ENCODE peak calls at places on chromosome 6, in five cellular contexts. Y is NB4, G is B cell, O is prostate gland, E is neural crest cell. W is an unnamed sample.

GRCh38 chr6:29974901-29975560 is 32.7 kb downstream of the HLA-A start:
- DNase-seq in Y (peak), G (peak), O (no peak), E (no peak), W (peak)

GRCh38 chr6:119834418-119834817 is 484.9 kb upstream of the MAN1A1 start:
- DNase-seq in Y (no peak), G (no peak), O (no peak), E (no peak), W (no peak)

GRCh38 chr6:81735756-81736380 is 16.6 kb downstream of the TENT5A start:
- DNase-seq in Y (no peak), G (no peak), O (no peak), E (no peak), W (no peak)

GRCh38 chr6:129346964-129347363 is 363.0 kb downstream of the ARHGAP18 start:
- DNase-seq in Y (no peak), G (no peak), O (no peak), E (no peak), W (no peak)

GRCh38 chr6:45049188-45049843 is 278.8 kb upstream of the RUNX2 start:
- DNase-seq in Y (peak), G (peak), O (no peak), E (no peak), W (no peak)

GRCh38 chr6:5142915-5143314 is 57.8 kb downstream of the PPP1R3G start:
- DNase-seq in Y (peak), G (no peak), O (no peak), E (no peak), W (no peak)

GRCh38 chr6:4936681-4937041 is 67.2 kb downstream of the RPP40 start:
- DNase-seq in Y (peak), G (peak), O (no peak), E (no peak), W (no peak)

GRCh38 chr6:114085206-114085605 is 114.3 kb upstream of the HDAC2 start:
- DNase-seq in Y (no peak), G (no peak), O (no peak), E (no peak), W (no peak)

GRCh38 chr6:170125447-170126300 is 165.2 kb downstream of the DLL1 start:
- DNase-seq in Y (no peak), G (no peak), O (no peak), E (no peak), W (no peak)

GRCh38 chr6:50655848-50656453 is 57.4 kb upstream of the TFAP2D start:
- DNase-seq in Y (peak), G (no peak), O (no peak), E (no peak), W (peak)

GRCh38 chr6:2375443-2375842 is 130.0 kb upstream of the GMDS start:
- DNase-seq in Y (no peak), G (no peak), O (no peak), E (no peak), W (no peak)

GRCh38 chr6:30013296-30013922 is 47.7 kb upstream of the POLR1H start:
- DNase-seq in Y (peak), G (peak), O (no peak), E (peak), W (no peak)

GRCh38 chr6:13314806-13315205 is 13.5 kb downstream of the TBC1D7 start:
- DNase-seq in Y (no peak), G (no peak), O (no peak), E (no peak), W (no peak)

GRCh38 chr6:96468281-96468680 is 53.3 kb upstream of the UFL1 start:
- DNase-seq in Y (no peak), G (no peak), O (no peak), E (no peak), W (no peak)

GRCh38 chr6:96468681-96469224 is 52.9 kb upstream of the UFL1 start:
- DNase-seq in Y (peak), G (no peak), O (no peak), E (no peak), W (no peak)

GRCh38 chr6:96467814-96468213 is 53.8 kb upstream of the UFL1 start:
- DNase-seq in Y (no peak), G (no peak), O (no peak), E (no peak), W (no peak)

GRCh38 chr6:96466149-96466863 is 55.3 kb upstream of the UFL1 start:
- DNase-seq in Y (no peak), G (no peak), O (no peak), E (no peak), W (no peak)

GRCh38 chr6:96465321-96465903 is 56.2 kb upstream of the UFL1 start:
- DNase-seq in Y (peak), G (no peak), O (no peak), E (no peak), W (no peak)
- TF ChIP-seq CTCF in Y (no peak), G (no peak), O (no peak), E (no peak), W (no peak)

GRCh38 chr6:52663935-52664184 is 7.1 kb upstream of the TMEM14A start:
- DNase-seq in Y (no peak), G (no peak), O (no peak), E (no peak), W (no peak)
- TF ChIP-seq CTCF in Y (no peak), G (peak), O (no peak), E (peak), W (no peak)

GRCh38 chr6:134676307-134677281 is 273.3 kb downstream of the ALDH8A1 start:
- DNase-seq in Y (peak), G (no peak), O (no peak), E (no peak), W (no peak)
- TF ChIP-seq CTCF in Y (no peak), G (no peak), O (no peak), E (no peak), W (no peak)

DNA sequence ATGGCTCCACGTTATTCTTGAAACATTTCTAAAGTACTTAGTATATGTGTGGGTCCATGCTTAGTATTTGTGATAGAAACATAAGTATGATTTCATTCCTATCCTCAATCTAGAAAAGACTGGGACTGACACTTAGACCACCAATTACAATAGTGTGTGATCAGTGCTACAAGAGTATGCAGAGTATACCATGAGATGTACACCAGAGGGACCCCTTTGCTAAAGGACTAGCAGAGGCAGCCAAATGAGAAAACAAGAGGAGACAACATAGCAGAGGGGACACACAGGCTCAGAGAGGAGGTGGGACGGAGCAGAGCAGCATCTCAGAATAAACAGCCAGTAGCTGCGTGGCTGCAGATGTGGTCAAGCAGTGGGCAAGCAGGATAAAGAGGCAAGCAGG is 21.0 kb downstream of the RMND1 start:
- DNase-seq in Y (peak), G (no peak), O (no peak), E (no peak), W (no peak)
- TF ChIP-seq CTCF in Y (peak), G (no peak), O (no peak), E (peak), W (no peak)

GRCh38 chr6:157613011-157613522 is 210.0 kb upstream of the SNX9 start:
- DNase-seq in Y (peak), G (no peak), O (no peak), E (no peak), W (no peak)

GRCh38 chr6:157614026-157614484 is 209.0 kb upstream of the SNX9 start:
- DNase-seq in Y (peak), G (peak), O (no peak), E (no peak), W (no peak)

GRCh38 chr6:157615951-157616350 is 207.1 kb upstream of the SNX9 start:
- DNase-seq in Y (no peak), G (no peak), O (no peak), E (no peak), W (no peak)

GRCh38 chr6:157611406-157611805 is 211.6 kb upstream of the SNX9 start:
- DNase-seq in Y (no peak), G (no peak), O (no peak), E (no peak), W (no peak)

DNA sequence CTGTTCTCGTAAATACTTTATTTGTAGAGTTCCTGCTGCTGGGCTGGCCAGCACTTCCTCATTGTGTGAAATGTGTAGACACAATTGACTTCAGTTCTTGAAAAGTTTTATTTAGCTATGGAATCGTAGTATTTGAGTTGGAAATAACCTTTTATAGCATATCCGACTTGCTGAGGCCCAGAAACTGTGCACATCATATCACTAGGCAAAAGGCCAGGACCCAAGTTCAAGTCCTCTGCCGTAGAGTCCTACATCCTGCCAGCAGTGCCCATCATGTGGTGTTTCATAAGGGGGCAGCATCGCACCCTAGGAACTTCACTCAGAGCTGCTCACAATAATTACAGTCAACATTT is 207.7 kb upstream of the SNX9 start:
- DNase-seq in Y (peak), G (peak), O (no peak), E (no peak), W (no peak)
- TF ChIP-seq CTCF in Y (peak), G (no peak), O (no peak), E (no peak), W (no peak)

GRCh38 chr6:154614101-154614500 is 103.6 kb upstream of the CNKSR3 start:
- DNase-seq in Y (no peak), G (no peak), O (no peak), E (no peak), W (no peak)

GRCh38 chr6:154614641-154615040 is 104.2 kb upstream of the CNKSR3 start:
- DNase-seq in Y (no peak), G (no peak), O (no peak), E (no peak), W (no peak)

GRCh38 chr6:154613137-154613676 is 102.7 kb upstream of the CNKSR3 start:
- DNase-seq in Y (peak), G (no peak), O (no peak), E (no peak), W (no peak)

GRCh38 chr6:154617175-154617574 is 106.7 kb upstream of the CNKSR3 start:
- DNase-seq in Y (no peak), G (no peak), O (no peak), E (no peak), W (no peak)

DNA sequence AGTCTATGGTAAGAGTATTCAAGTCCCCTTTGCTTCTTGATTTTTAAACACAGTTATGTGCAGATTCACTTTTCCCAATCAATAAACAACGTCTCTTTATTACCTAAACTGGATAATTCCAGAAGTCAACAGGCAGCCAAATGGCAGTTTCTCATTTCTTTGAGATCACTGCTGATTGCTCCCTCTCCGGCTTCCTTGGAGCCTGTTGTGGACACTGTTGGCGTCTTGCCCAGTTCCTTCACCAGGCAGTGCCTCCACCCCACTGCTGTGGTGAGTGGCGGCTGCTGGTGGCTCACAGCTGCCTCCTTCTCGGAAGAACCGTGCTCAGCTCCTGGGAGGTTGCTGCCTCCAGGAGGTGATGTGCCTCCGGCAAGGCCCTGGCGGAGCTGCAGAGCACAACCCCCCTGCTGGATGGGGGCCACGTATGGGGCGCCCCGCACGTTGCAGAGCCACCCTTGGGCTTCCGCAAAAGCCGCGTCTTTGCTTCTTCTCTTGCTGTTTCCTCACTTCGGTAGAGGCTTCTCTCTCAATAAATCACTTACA is 105.1 kb upstream of the CNKSR3 start:
- DNase-seq in Y (peak), G (no peak), O (peak), E (no peak), W (no peak)
- TF ChIP-seq CTCF in Y (no peak), G (no peak), O (no peak), E (no peak), W (no peak)

GRCh38 chr6:15464211-15464725 is 198.6 kb downstream of the DTNBP1 start:
- DNase-seq in Y (peak), G (peak), O (no peak), E (no peak), W (peak)
- TF ChIP-seq CTCF in Y (peak), G (peak), O (peak), E (peak), W (peak)

DNA sequence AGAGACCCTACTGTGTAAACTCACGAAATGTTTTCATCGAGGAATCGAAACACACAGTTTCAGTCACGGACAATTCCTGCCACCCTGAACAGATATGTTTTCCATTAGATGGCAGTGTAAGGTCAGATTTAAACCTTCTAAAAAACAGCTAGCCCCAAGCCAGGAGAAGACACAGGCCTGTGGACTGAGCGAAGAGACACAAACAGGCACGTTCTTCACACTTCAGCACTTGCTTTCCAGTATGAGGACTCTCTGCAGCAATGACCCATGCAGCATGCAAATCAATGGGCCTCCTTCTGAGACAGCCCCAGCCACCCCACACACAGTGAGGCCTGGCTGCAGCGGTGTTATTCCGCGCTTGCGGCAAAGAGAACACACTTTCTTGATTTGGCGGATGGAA is 31.9 kb downstream of the HUS1B start:
- DNase-seq in Y (peak), G (no peak), O (no peak), E (no peak), W (no peak)
- TF ChIP-seq CTCF in Y (no peak), G (no peak), O (peak), E (no peak), W (no peak)

W was measured in endothelial cell.